ENCODE peak calls at places on chromosome 2, in four cellular contexts. X, N, S and L are unnamed samples. For H3K4me1, the result is how much of the 10 kb centered on the place peaks cover.

GRCh38 chr2:218261424-218262273 is 834 bp downstream of the GPBAR1 start:
- DNase-seq in X (peak), N (peak), S (peak), L (no peak)

GRCh38 chr2:82182270-82182669 is 1877.7 kb upstream of the LRRTM1 start:
- DNase-seq in X (no peak), N (peak), S (no peak), L (no peak)

GRCh38 chr2:234395801-234396478 is 100.9 kb downstream of the ARL4C start:
- DNase-seq in X (no peak), N (no peak), S (no peak), L (no peak)

GRCh38 chr2:25816249-25816648 is 62.0 kb downstream of the ASXL2 start:
- DNase-seq in X (no peak), N (no peak), S (no peak), L (no peak)

GRCh38 chr2:31217465-31218200 is at the start of gene CAPN14:
- DNase-seq in X (no peak), N (peak), S (no peak), L (no peak)

GRCh38 chr2:42967959-42968674 is 175.7 kb upstream of the HAAO start:
- DNase-seq in X (no peak), N (peak), S (peak), L (no peak)

GRCh38 chr2:2831656-2832055 is 500.6 kb upstream of the MYT1L start:
- DNase-seq in X (no peak), N (no peak), S (no peak), L (no peak)

GRCh38 chr2:215680605-215681598 is 245.0 kb upstream of the FN1 start:
- DNase-seq in X (no peak), N (peak), S (no peak), L (peak)

GRCh38 chr2:180542510-180542909 is 437.9 kb upstream of the UBE2E3 start:
- DNase-seq in X (no peak), N (no peak), S (no peak), L (no peak)

GRCh38 chr2:68225119-68225632 is 27.2 kb downstream of the PPP3R1 start:
- DNase-seq in X (peak), N (peak), S (no peak), L (no peak)

GRCh38 chr2:204628926-204629661 is 83.8 kb downstream of the PARD3B start:
- DNase-seq in X (no peak), N (no peak), S (no peak), L (no peak)

GRCh38 chr2:41933035-41933429 is 114.8 kb upstream of the PKDCC start:
- DNase-seq in X (no peak), N (no peak), S (no peak), L (no peak)

GRCh38 chr2:70767094-70767698 is 804 bp downstream of the ADD2 start:
- DNase-seq in X (no peak), N (peak), S (no peak), L (no peak)

DNA sequence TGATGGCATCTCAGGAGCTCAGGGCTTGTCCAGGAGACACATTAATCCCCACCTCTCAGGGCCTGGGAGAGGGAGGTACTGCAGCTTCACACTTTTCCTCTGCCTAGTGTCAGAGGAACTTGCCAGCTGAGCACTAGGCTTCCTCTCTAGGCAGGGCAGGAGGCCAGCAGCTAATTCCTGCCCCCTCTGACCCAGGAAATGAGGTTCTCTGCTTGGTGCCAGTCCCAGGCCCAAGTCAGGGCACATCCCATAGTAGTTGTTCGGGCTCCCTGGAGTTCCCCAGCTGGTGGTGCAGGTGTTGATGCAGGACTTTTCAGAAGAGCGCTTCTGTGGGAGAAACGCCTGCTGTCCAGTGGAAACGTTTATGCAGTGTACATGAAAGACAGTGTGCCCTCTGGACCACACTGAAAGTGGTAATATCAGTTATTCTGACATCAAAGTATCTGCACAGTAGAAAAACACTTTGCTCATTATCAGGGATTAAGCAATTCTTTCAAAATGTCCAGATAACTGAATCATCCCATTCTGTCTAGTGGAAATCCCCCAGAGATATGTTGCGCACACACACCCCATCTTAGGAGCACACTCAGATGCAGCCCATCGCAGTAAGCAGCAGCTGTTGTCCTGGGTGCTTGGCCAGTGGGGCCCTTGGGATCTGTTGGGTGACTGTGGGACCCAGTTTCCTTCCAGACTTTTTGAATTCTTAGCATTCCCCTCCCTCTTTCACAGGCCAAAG is 17.8 kb upstream of the SCLY start:
- DNase-seq in X (no peak), N (no peak), S (no peak), L (no peak)
- H3K4me3 ChIP-seq in X (no peak), N (no peak), S (no peak), L (no peak)

DNA sequence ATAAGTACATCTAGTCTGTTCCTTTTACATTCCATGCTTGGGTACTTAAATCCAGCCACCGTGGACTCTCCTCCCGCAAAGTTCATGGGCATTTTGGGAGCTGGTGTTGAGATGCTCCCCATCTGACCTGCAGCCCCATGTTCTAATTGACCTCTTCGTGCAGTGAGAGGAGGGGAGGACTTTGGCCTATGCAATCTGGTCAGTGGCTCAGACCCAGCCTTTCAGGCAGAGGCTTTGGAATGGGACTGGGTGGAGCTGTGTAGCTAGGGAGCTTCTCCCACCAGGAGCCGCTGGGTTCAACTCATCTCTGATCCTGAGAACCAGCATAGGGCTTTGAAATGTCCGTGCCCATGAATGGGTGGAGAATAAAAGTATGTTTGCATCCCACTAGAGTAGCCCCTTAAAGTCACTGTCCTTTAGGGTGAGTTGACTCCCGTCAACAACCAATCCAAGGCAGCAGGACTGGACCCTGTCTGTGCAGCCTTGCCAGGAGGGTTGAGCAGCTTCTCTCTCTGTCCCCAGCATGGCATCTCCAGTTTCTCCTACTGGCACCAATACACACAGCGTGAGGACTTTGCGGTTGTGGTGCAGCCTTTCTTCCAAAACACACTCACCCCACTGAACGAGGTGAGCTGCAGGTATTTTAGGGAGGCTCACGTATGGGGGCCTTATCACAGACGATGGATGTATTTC is 120.0 kb upstream of the PPP1CB start:
- DNase-seq in X (no peak), N (no peak), S (no peak), L (no peak)
- H3K4me1 ChIP-seq in X (under half), N (under half), S (under half), L (under half)

DNA sequence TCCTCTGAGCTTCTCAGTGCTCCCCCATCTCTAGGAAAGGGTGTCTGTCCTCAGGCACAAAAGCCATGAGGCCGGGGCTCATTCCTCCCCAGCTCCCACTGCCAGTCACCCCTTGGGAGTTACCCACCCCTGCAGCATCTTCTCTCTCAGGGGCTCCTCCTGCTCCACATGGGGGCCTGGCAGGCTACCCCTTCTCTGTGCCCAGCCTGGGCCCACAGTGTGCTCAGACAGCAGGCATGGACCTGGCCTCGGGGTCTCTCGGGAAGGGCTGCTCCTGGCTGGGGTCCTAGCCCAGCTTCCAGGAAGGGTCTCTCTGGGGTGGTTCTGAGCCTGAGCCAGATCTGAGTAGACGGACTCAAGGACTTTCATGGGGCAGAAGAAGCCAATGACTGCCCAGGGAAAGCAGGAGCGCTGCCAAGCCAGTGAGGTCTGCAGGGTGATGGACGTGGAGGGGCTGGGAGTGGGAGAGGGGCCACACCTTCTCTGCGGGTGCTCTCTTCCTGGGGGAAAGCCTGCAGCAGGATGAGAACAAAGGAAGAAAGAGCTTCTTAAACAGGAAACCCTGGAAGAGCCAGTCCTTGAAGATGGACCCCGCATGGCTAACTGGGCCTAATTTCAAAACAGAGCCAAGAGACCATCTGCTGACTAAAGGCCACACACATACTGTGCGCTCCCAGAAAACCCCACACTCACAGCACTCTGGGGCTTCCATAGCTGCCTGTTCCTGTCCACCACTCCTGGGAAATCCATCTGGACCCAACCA is 137.7 kb upstream of the GPC1 start:
- DNase-seq in X (no peak), N (no peak), S (no peak), L (no peak)
- H3K4me3 ChIP-seq in X (no peak), N (no peak), S (no peak), L (no peak)

GRCh38 chr2:85778646-85779364 is 25.0 kb downstream of the ATOH8 start:
- DNase-seq in X (no peak), N (no peak), S (no peak), L (no peak)
- H3K4me1 ChIP-seq in X (under half), N (under half), S (half or more), L (under half)

GRCh38 chr2:46550686-46551404 is 71.5 kb downstream of the TMEM247 start:
- DNase-seq in X (no peak), N (no peak), S (no peak), L (no peak)

GRCh38 chr2:46548103-46548486 is 68.7 kb downstream of the TMEM247 start:
- DNase-seq in X (no peak), N (no peak), S (no peak), L (no peak)

GRCh38 chr2:46549159-46549902 is 70.0 kb downstream of the TMEM247 start:
- DNase-seq in X (no peak), N (no peak), S (no peak), L (no peak)

GRCh38 chr2:46547223-46548102 is 68.1 kb downstream of the TMEM247 start:
- DNase-seq in X (no peak), N (no peak), S (no peak), L (no peak)

DNA sequence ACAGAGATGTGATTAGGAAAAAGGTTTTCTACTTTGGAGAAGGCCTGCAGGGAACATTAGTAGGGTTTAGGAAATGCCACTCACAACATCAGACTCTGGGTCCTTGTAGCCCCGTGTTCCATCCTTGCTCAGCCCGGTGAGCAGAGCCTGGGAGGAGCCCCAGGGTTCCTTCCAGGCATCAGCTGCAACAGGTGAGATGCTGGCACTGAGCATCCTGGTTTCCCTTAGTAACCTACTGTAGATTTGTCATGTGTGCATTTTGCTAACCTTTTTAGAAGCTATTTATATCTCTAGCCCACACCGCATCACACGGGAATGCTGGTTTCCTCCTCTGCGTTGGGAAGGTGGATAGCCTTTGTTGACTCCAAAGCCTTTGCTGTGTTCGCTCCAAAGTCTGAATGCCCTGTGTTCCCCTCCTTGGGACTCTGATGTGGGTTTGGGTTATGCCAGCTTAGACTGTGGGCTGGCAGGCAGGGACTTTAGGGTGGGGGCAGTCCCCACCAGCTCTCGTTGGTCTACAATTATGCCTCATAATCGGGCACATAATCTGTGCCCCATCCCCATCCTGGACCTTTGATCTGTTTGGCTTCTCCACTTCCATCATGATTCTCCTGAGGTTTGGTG is 69.3 kb downstream of the TMEM247 start:
- DNase-seq in X (no peak), N (no peak), S (no peak), L (no peak)
- H3K4me3 ChIP-seq in X (peak), N (no peak), S (no peak), L (no peak)

DNA sequence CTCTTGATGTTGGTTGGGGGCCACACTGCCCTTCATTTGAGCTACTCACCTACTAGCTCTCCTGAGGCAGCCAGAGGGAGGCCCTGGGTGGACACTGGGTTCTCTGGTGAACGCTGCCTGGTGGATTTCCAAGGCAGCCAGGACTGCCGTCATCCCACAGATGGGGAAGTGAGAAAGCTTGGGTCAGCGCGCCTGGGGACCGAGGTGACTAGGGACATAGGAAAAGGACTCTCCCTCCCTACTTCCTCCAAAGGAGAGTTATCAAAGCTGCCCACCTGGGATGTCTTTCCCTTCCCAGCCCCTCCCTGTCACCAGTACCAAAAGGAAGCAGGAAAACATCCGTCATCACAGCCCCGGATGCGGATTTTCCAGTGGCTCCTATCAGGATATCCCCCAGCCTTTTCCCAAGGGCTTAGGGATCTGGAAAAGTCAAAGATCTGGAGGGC is 3.8 kb upstream of the SEMA4C start:
- DNase-seq in X (no peak), N (no peak), S (no peak), L (no peak)
- H3K4me1 ChIP-seq in X (under half), N (under half), S (under half), L (under half)

DNA sequence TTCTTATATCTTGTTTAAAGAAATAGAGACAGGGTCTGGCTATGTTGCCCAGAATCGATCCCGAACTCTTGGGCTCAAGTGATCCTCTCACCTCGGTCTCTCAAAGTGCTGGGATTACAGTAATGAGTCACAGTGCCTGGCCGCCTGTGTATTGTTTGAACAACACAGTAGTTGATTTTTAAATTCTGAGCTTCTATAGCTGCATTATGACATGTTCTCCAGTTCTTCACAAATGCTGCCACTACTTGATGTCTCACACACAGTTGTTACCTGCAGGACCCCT is 7.7 kb upstream of the RHOB start:
- DNase-seq in X (no peak), N (peak), S (no peak), L (no peak)
- H3K4me3 ChIP-seq in X (no peak), N (no peak), S (no peak), L (no peak)

GRCh38 chr2:58974881-58975280 is 733.8 kb upstream of the FANCL start:
- DNase-seq in X (no peak), N (no peak), S (no peak), L (no peak)
- H3K4me1 ChIP-seq in X (under half), N (under half), S (under half), L (under half)